ENCODE peak calls at places on chromosomes 6 and 20, in seven cellular contexts. One of them, this sample, is unnamed.
A peak's percentile ranks its signal among the peaks of the same experiment; 100 is the strongest.

GRCh38 chr6:136887899-136888298 is 34.2 kb upstream of the SLC35D3 start:
- DNase-seq in IMR-90: no peak
- DNase-seq in astrocyte: no peak
- DNase-seq in K562: no peak
- DNase-seq in fibroblast of lung: no peak
- DNase-seq in SK-N-SH: no peak
- DNase-seq in neural progenitor cell: no peak
- DNase-seq in this sample: no peak

GRCh38 chr6:23388239-23388803 is 737.7 kb upstream of the NRSN1 start:
- DNase-seq in IMR-90: no peak
- DNase-seq in astrocyte: no peak
- DNase-seq in K562: no peak
- DNase-seq in fibroblast of lung: no peak
- DNase-seq in SK-N-SH: no peak
- DNase-seq in neural progenitor cell: no peak
- DNase-seq in this sample: no peak

GRCh38 chr6:53624491-53624890 is 41.1 kb downstream of the KLHL31 start:
- DNase-seq in IMR-90: no peak
- DNase-seq in astrocyte: no peak
- DNase-seq in K562: no peak
- DNase-seq in fibroblast of lung: no peak
- DNase-seq in SK-N-SH: no peak
- DNase-seq in neural progenitor cell: no peak
- DNase-seq in this sample: no peak

GRCh38 chr6:32110632-32111031 is 1.5 kb upstream of the TNXB start:
- DNase-seq in IMR-90: no peak
- DNase-seq in astrocyte: no peak
- DNase-seq in K562: no peak
- DNase-seq in fibroblast of lung: no peak
- DNase-seq in SK-N-SH: no peak
- DNase-seq in neural progenitor cell: no peak
- DNase-seq in this sample: no peak

GRCh38 chr6:168403370-168404005 is 37.5 kb upstream of the SMOC2 start:
- DNase-seq in IMR-90: no peak
- DNase-seq in astrocyte: no peak
- DNase-seq in K562: no peak
- DNase-seq in fibroblast of lung: no peak
- DNase-seq in SK-N-SH: no peak
- DNase-seq in neural progenitor cell: no peak
- DNase-seq in this sample: no peak

GRCh38 chr6:100281471-100281878 is 183.2 kb downstream of the SIM1 start:
- DNase-seq in IMR-90: no peak
- DNase-seq in astrocyte: no peak
- DNase-seq in K562: peak; percentile 15
- DNase-seq in fibroblast of lung: no peak
- DNase-seq in SK-N-SH: peak; percentile 3
- DNase-seq in neural progenitor cell: peak; percentile 93
- DNase-seq in this sample: no peak

GRCh38 chr6:56573142-56573541 is 69.5 kb downstream of the DST start:
- DNase-seq in IMR-90: no peak
- DNase-seq in astrocyte: no peak
- DNase-seq in K562: no peak
- DNase-seq in fibroblast of lung: peak; percentile 38
- DNase-seq in SK-N-SH: peak; percentile 42
- DNase-seq in neural progenitor cell: peak; percentile 62
- DNase-seq in this sample: no peak

GRCh38 chr6:75993236-75994162 is 79.0 kb downstream of the IMPG1 start:
- DNase-seq in IMR-90: no peak
- DNase-seq in astrocyte: no peak
- DNase-seq in K562: no peak
- DNase-seq in fibroblast of lung: no peak
- DNase-seq in SK-N-SH: no peak
- DNase-seq in neural progenitor cell: peak; percentile 35
- DNase-seq in this sample: no peak

GRCh38 chr6:87588756-87589407 is 905 bp downstream of the RARS2 start:
- DNase-seq in IMR-90: no peak
- DNase-seq in astrocyte: peak; percentile 57
- DNase-seq in K562: no peak
- DNase-seq in fibroblast of lung: peak; percentile 5
- DNase-seq in SK-N-SH: no peak
- DNase-seq in neural progenitor cell: no peak
- DNase-seq in this sample: no peak

GRCh38 chr6:128363020-128363419 is 157.4 kb downstream of the PTPRK start:
- DNase-seq in IMR-90: no peak
- DNase-seq in astrocyte: no peak
- DNase-seq in K562: no peak
- DNase-seq in fibroblast of lung: no peak
- DNase-seq in SK-N-SH: no peak
- DNase-seq in neural progenitor cell: no peak
- DNase-seq in this sample: no peak

GRCh38 chr20:50027611-50028105 is 44.9 kb downstream of the SNAI1 start:
- DNase-seq in IMR-90: peak; percentile 92
- DNase-seq in astrocyte: peak; percentile 90
- DNase-seq in K562: no peak
- DNase-seq in fibroblast of lung: peak; percentile 85
- DNase-seq in SK-N-SH: peak; percentile 92
- DNase-seq in neural progenitor cell: no peak
- DNase-seq in this sample: peak; percentile 63
- H3K4me1 ChIP-seq in IMR-90: peaks cover 18% of the 10 kb centered on the region
- H3K4me1 ChIP-seq in astrocyte: peaks cover 37% of the 10 kb centered on the region
- H3K4me1 ChIP-seq in K562: peaks cover 22% of the 10 kb centered on the region
- H3K4me1 ChIP-seq in fibroblast of lung: peaks cover 21% of the 10 kb centered on the region
- H3K4me1 ChIP-seq in SK-N-SH: peaks cover 21% of the 10 kb centered on the region
- H3K4me1 ChIP-seq in neural progenitor cell: peaks cover 15% of the 10 kb centered on the region
- H3K4me1 ChIP-seq in this sample: peaks cover 34% of the 10 kb centered on the region

GRCh38 chr6:52535711-52536423 is 41.0 kb downstream of the TRAM2 start:
- DNase-seq in IMR-90: no peak
- DNase-seq in astrocyte: no peak
- DNase-seq in K562: no peak
- DNase-seq in fibroblast of lung: no peak
- DNase-seq in SK-N-SH: no peak
- DNase-seq in neural progenitor cell: no peak
- DNase-seq in this sample: no peak
- H2AFZ ChIP-seq in IMR-90: no peak overlapping the region
- H2AFZ ChIP-seq in astrocyte: no peak overlapping the region
- H2AFZ ChIP-seq in K562: no peak overlapping the region
- H2AFZ ChIP-seq in fibroblast of lung: no peak overlapping the region
- H2AFZ ChIP-seq in SK-N-SH: no peak overlapping the region
- H2AFZ ChIP-seq in neural progenitor cell: no peak overlapping the region
- H2AFZ ChIP-seq in this sample: no peak overlapping the region

DNA sequence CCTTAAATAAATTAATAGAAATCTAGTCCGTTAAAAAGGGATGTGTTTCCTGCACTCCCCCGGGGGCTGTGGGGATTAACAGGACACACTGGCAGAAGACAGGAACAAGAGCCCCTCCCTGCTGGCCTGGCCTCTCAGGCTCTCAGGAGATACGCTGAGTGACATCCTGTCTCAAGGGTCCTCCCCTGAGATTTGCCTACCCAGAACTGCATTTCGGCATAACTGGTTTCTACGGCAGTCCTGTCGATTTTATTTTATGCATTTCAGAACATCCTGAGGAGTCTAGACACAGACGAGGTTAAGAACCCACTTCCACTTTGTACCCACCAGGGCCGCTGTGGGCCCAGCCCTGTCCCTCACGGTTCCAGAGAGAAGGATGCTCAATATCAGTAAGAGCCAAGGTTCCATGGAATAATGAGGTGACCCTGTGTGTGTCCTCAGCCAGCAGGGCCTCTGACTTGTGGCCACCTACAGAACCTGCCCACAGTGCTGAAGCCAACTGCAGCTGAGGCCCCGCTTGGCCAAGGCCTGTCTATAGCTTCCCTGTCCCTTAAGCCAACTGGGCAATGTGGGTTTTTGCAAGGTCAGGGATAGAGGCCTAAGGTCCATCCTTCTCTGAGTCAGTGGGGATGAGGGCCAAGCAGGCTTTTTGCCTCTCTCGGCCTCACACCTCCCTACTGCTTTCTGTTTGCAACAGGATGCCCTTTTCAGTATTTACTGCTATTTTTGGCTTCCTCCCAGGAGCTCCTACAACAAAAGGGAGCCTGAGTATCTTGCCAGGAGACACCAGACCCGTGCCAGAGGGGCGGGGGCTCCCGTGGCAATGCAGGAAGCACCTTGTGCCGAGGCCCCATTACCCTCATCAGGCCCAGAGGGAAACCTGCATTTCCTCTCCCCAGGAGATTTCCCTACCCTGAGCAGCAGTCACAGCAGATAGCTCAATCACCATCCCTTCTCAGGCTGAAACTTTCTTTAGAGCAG is 14.7 kb downstream of the UQCC2 start:
- DNase-seq in IMR-90: peak; percentile 61
- DNase-seq in astrocyte: peak; percentile 65
- DNase-seq in K562: no peak
- DNase-seq in fibroblast of lung: peak; percentile 85
- DNase-seq in SK-N-SH: peak; percentile 40
- DNase-seq in neural progenitor cell: no peak
- DNase-seq in this sample: peak; percentile 71
- H3K4me1 ChIP-seq in IMR-90: peaks cover 20% of the 10 kb centered on the region
- H3K4me1 ChIP-seq in astrocyte: peaks cover 47% of the 10 kb centered on the region
- H3K4me1 ChIP-seq in K562: peaks cover 22% of the 10 kb centered on the region
- H3K4me1 ChIP-seq in fibroblast of lung: peaks cover 26% of the 10 kb centered on the region
- H3K4me1 ChIP-seq in SK-N-SH: peaks cover 34% of the 10 kb centered on the region
- H3K4me1 ChIP-seq in neural progenitor cell: peaks cover 3% of the 10 kb centered on the region
- H3K4me1 ChIP-seq in this sample: peaks cover 21% of the 10 kb centered on the region

DNA sequence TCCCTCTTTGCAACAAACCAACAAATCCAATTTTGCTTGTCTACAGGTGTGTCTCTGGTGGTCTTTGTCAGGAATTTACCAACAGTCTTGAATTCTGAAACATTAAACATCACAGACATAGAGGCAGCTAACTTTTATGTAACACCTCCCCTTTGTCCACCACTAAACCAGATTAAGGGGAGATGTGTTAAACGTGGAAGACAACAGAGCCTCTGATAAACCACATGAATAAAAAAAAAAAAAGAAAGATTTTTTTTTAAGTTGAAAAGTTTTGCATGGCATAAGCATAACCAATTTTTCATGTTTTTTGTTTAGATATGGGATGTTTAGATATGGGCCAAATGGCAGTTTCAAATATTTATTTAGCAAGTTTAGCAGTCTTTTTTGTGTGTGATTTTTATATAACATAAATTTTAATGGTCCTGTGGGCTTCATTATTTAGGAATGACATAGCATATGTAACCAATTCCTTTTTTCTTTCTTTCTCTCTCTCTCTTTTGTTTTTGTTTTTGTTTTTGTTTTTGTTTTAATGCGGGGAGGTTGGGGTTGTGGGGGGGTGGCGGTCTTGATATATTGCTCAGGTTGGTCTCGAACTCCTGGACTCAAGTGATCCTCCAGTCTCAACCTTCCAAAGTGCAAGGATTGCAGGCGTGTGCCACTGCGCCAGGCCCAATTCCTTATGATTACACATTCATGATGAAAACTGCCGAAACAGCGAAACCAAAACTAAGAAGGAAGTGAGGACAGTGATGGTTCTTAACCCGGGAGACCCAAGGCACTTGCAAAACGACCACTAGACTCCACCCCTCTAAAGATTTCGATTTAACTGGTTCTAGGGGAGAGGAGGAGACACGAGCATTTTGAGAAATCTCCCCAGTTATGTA is 60.5 kb upstream of the BTN3A2 start:
- DNase-seq in IMR-90: peak; percentile 70
- DNase-seq in astrocyte: peak; percentile 46
- DNase-seq in K562: peak; percentile 26
- DNase-seq in fibroblast of lung: peak; percentile 95
- DNase-seq in SK-N-SH: no peak
- DNase-seq in neural progenitor cell: peak; percentile 40
- DNase-seq in this sample: peak; percentile 38
- H2AFZ ChIP-seq in IMR-90: peak overlapping the region; percentile 79
- H2AFZ ChIP-seq in astrocyte: peak overlapping the region; percentile 43
- H2AFZ ChIP-seq in K562: peak overlapping the region; percentile 85
- H2AFZ ChIP-seq in fibroblast of lung: peak overlapping the region; percentile 56
- H2AFZ ChIP-seq in SK-N-SH: no peak overlapping the region
- H2AFZ ChIP-seq in neural progenitor cell: peak overlapping the region; percentile 84
- H2AFZ ChIP-seq in this sample: peak overlapping the region; percentile 83

This sample was measured in PC-9.